ENCODE peak calls at places on chromosomes 12 and 14, in seven cellular contexts. Z is NB4, M is astrocyte of the cerebellum, H is GM23338, D is nephron progenitor cell, R is fibroblast of lung, A is progenitor cell of endocrine pancreas. E is an unnamed sample.

GRCh38 chr12:14567311-14568195 is at the start of gene PLBD1:
- DNase-seq in Z (no peak), M (no peak), H (peak), D (peak), R (peak), A (peak), E (peak)

GRCh38 chr14:52802597-52802996 is 11.2 kb upstream of the GNPNAT1 start:
- DNase-seq in Z (no peak), M (no peak), H (no peak), D (no peak), R (peak), A (no peak), E (no peak)

GRCh38 chr12:6116481-6117021 is 7.9 kb downstream of the VWF start:
- DNase-seq in Z (no peak), M (no peak), H (no peak), D (no peak), R (no peak), A (no peak), E (no peak)

GRCh38 chr12:9867531-9867930 is 1.6 kb downstream of the CLEC2B start:
- DNase-seq in Z (no peak), M (no peak), H (no peak), D (no peak), R (peak), A (no peak), E (no peak)

GRCh38 chr12:14643247-14643646 is 53.2 kb downstream of the GUCY2C start:
- DNase-seq in Z (peak), M (no peak), H (no peak), D (no peak), R (no peak), A (no peak), E (no peak)

GRCh38 chr14:73237219-73237785 is at the start of gene PAPLN:
- DNase-seq in Z (peak), M (no peak), H (peak), D (no peak), R (peak), A (no peak), E (no peak)

GRCh38 chr14:64944861-64945260 is 2.3 kb upstream of the GPX2 start:
- DNase-seq in Z (no peak), M (no peak), H (no peak), D (no peak), R (no peak), A (no peak), E (no peak)

GRCh38 chr12:54227376-54227775 is 38.6 kb upstream of the SMUG1 start:
- DNase-seq in Z (peak), M (no peak), H (no peak), D (no peak), R (no peak), A (no peak), E (no peak)

GRCh38 chr14:23172096-23172495 is 11.4 kb downstream of the SLC7A8 start:
- DNase-seq in Z (no peak), M (no peak), H (no peak), D (no peak), R (no peak), A (no peak), E (no peak)

GRCh38 chr12:130582286-130582685 is 133.8 kb downstream of the RIMBP2 start:
- DNase-seq in Z (no peak), M (no peak), H (no peak), D (no peak), R (no peak), A (no peak), E (no peak)

GRCh38 chr14:101187816-101188570 is 284.5 kb upstream of the RTL1 start:
- DNase-seq in Z (no peak), M (no peak), H (peak), D (no peak), R (no peak), A (no peak), E (no peak)
- TF ChIP-seq CTCF in Z (no peak), M (no peak), H (no peak), D (no peak), R (no peak), A (no peak), E (no peak)

GRCh38 chr12:111766608-111767361 is at the start of gene ALDH2:
- DNase-seq in Z (peak), M (no peak), H (peak), D (peak), R (peak), A (peak), E (peak)
- TF ChIP-seq CTCF in Z (peak), M (no peak), H (no peak), D (no peak), R (no peak), A (peak), E (no peak)

DNA sequence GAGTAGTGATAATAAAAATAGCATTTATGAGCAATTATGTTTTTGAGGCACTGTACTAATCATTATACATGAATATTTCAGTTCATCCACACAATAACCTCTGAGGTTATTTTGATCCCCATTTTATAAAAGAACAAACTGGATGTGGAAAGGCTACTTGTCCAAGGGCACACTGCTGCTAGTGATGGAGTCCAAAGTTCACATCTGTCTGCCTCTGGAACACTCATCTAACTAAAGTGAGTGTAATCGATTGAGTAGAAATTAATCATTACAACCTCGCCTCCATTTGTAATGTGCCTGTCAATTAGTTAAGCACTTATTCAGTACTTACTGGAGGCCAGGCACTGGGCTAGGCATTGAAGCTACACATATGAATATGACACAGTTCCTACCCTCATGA is 55.4 kb downstream of the TMEM260 start:
- DNase-seq in Z (no peak), M (no peak), H (no peak), D (no peak), R (no peak), A (no peak), E (no peak)
- TF ChIP-seq CTCF in Z (no peak), M (no peak), H (no peak), D (no peak), R (no peak), A (no peak), E (no peak)

GRCh38 chr12:47886471-47887240 is 18.1 kb downstream of the VDR start:
- DNase-seq in Z (no peak), M (no peak), H (no peak), D (no peak), R (peak), A (no peak), E (no peak)
- TF ChIP-seq CTCF in Z (no peak), M (no peak), H (no peak), D (no peak), R (peak), A (no peak), E (no peak)

GRCh38 chr12:30795660-30796507 is 41.1 kb upstream of the CAPRIN2 start:
- DNase-seq in Z (peak), M (peak), H (peak), D (peak), R (peak), A (peak), E (peak)
- TF ChIP-seq CTCF in Z (no peak), M (peak), H (no peak), D (no peak), R (no peak), A (peak), E (peak)

DNA sequence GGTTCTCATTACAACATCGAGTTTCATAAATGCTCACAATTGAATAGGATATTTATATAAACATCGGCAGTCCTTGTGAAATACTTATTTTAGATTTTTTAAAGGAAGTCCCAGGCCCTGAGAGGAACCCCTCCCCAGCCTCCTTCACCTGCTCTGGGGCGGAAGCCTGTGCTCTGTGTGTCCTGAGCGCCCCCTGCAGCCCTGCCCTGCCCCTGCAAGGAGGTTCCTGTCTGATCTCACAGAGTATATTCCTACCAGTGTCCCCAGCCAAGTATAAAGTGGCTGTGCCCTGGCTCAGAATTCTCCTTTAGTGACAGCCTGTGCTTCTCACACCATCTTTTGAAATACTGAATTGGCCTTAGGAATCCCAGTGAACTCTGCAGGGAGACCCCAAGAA is 659.5 kb downstream of the TMEM121 start:
- DNase-seq in Z (peak), M (no peak), H (no peak), D (no peak), R (no peak), A (no peak), E (no peak)
- TF ChIP-seq CTCF in Z (peak), M (no peak), H (no peak), D (no peak), R (no peak), A (no peak), E (no peak)

GRCh38 chr12:46369474-46370379 is 2.8 kb downstream of the SLC38A2 start:
- DNase-seq in Z (no peak), M (no peak), H (no peak), D (no peak), R (no peak), A (no peak), E (no peak)

GRCh38 chr12:46371718-46372130 is 849 bp downstream of the SLC38A2 start:
- DNase-seq in Z (peak), M (no peak), H (no peak), D (peak), R (peak), A (peak), E (no peak)

GRCh38 chr12:46372131-46372851 is at the start of gene SLC38A2:
- DNase-seq in Z (peak), M (peak), H (peak), D (peak), R (peak), A (no peak), E (peak)

GRCh38 chr12:46370380-46370734 is 2.2 kb downstream of the SLC38A2 start:
- DNase-seq in Z (no peak), M (no peak), H (no peak), D (no peak), R (no peak), A (no peak), E (no peak)

GRCh38 chr12:46370792-46371717 is 1.5 kb downstream of the SLC38A2 start:
- DNase-seq in Z (peak), M (peak), H (peak), D (peak), R (peak), A (peak), E (peak)
- TF ChIP-seq CTCF in Z (peak), M (no peak), H (no peak), D (no peak), R (no peak), A (peak), E (no peak)

DNA sequence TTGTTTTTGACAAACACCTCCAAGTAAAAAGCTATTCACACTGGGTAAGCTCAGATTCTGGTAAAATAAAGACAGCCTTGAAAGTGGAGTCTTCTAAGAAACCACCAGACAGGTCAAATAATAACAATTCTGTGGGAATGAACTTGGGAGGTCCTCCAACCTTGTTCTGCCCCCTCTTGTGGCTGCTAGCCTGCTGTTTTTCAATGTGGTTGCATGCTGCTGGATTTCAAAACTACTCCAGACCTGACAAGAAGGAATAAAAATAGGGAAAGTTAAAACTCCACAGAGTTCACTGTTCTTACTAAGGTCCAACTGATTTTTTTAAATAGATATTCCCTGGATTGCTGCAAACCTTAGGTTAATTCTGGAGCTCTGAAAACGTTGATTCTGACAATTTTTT is 32.2 kb upstream of the RIN3 start:
- DNase-seq in Z (peak), M (peak), H (no peak), D (no peak), R (peak), A (no peak), E (no peak)
- TF ChIP-seq CTCF in Z (no peak), M (peak), H (peak), D (no peak), R (peak), A (no peak), E (no peak)

GRCh38 chr12:50167026-50167742 is at the start of gene CERS5:
- DNase-seq in Z (peak), M (peak), H (peak), D (peak), R (peak), A (peak), E (peak)
- TF ChIP-seq CTCF in Z (no peak), M (no peak), H (no peak), D (peak), R (no peak), A (peak), E (peak)

GRCh38 chr14:69034612-69035262 is 55.6 kb upstream of the ACTN1 start:
- DNase-seq in Z (no peak), M (no peak), H (peak), D (no peak), R (peak), A (no peak), E (no peak)
- TF ChIP-seq CTCF in Z (no peak), M (no peak), H (peak), D (no peak), R (no peak), A (no peak), E (no peak)